ENCODE peak calls at places on chromosomes 1 and 21, in nine cellular contexts. T is endothelial cell; D is stimulated activated CD8-positive, alpha-beta memory T cell treated with anti-CD3 and anti-CD28 coated beads, Interleukin-4, amount 100 ng/mL, for 48 hours; E is body of pancreas; N is A549; S is transverse colon; C is germinal center; I is CMK; P is MCF 10A. G is an unnamed sample.

GRCh38 chr1:78834201-78834741 is 172.3 kb downstream of the ADGRL4 start:
- DNase-seq in T (no peak), D (no peak), E (no peak), N (no peak), S (no peak), C (no peak), I (no peak), P (no peak), G (no peak)

GRCh38 chr1:16155537-16156410 is at the start of gene EPHA2:
- DNase-seq in T (peak; percentile 87), D (no peak), E (peak; percentile 94), N (peak; percentile 79), S (peak; percentile 94), C (no peak), I (no peak), P (peak; percentile 96), G (peak; percentile 40)

GRCh38 chr1:88998716-88999115 is 6.3 kb upstream of the KYAT3 start:
- DNase-seq in T (peak; percentile 38), D (no peak), E (peak; percentile 32), N (peak; percentile 21), S (no peak), C (peak; percentile 50), I (peak; percentile 24), P (peak; percentile 75), G (peak; percentile 81)

GRCh38 chr1:91741301-91741700 is 144.7 kb downstream of the TGFBR3 start:
- DNase-seq in T (no peak), D (no peak), E (no peak), N (no peak), S (no peak), C (no peak), I (no peak), P (no peak), G (no peak)

GRCh38 chr1:200330770-200331428 is 78.9 kb downstream of the ZNF281 start:
- DNase-seq in T (no peak), D (no peak), E (no peak), N (no peak), S (no peak), C (no peak), I (no peak), P (no peak), G (no peak)

GRCh38 chr1:2009297-2010053 is 5.9 kb upstream of the CFAP74 start:
- DNase-seq in T (no peak), D (no peak), E (no peak), N (no peak), S (no peak), C (no peak), I (no peak), P (no peak), G (no peak)

GRCh38 chr21:36615274-36615964 is 83.5 kb upstream of the SIM2 start:
- DNase-seq in T (no peak), D (no peak), E (no peak), N (peak; percentile 6), S (no peak), C (no peak), I (no peak), P (no peak), G (no peak)

GRCh38 chr1:117244306-117244705 is 33.6 kb upstream of the VTCN1 start:
- DNase-seq in T (no peak), D (no peak), E (no peak), N (no peak), S (no peak), C (no peak), I (no peak), P (no peak), G (no peak)

GRCh38 chr1:119713538-119714456 is 2.1 kb downstream of the PHGDH start:
- DNase-seq in T (no peak), D (no peak), E (no peak), N (no peak), S (no peak), C (no peak), I (no peak), P (peak; percentile 18), G (peak; percentile 50)

GRCh38 chr1:41365772-41366427 is 4.7 kb downstream of the FOXO6 start:
- DNase-seq in T (no peak), D (no peak), E (peak; percentile 58), N (no peak), S (no peak), C (no peak), I (no peak), P (no peak), G (peak; percentile 23)

GRCh38 chr1:203275656-203276272 is 29.6 kb upstream of the BTG2 start:
- DNase-seq in T (no peak), D (no peak), E (no peak), N (no peak), S (no peak), C (no peak), I (no peak), P (no peak), G (no peak)

GRCh38 chr1:26602378-26602959 is 72.9 kb downstream of the RPS6KA1 start:
- DNase-seq in T (peak; percentile 55), D (no peak), E (peak; percentile 74), N (peak; percentile 48), S (peak; percentile 22), C (peak; percentile 67), I (peak; percentile 41), P (peak; percentile 77), G (peak; percentile 42)

GRCh38 chr1:4170953-4171352 is 270.9 kb upstream of the C1orf174 start:
- DNase-seq in T (no peak), D (no peak), E (peak; percentile 15), N (no peak), S (no peak), C (no peak), I (no peak), P (no peak), G (no peak)

GRCh38 chr1:247746391-247746935 is 1.5 kb downstream of the OR14A2 start:
- DNase-seq in T (no peak), D (no peak), E (no peak), N (no peak), S (no peak), C (no peak), I (no peak), P (peak; percentile 77), G (no peak)

GRCh38 chr1:41726899-41727748 is 191.6 kb downstream of the HIVEP3 start:
- DNase-seq in T (no peak), D (peak; percentile 58), E (peak; percentile 64), N (no peak), S (peak; percentile 65), C (peak; percentile 79), I (no peak), P (no peak), G (no peak)

GRCh38 chr1:89724369-89725015 is 91.6 kb downstream of the LRRC8C start:
- DNase-seq in T (no peak), D (peak; percentile 74), E (peak; percentile 16), N (no peak), S (peak; percentile 11), C (no peak), I (no peak), P (peak; percentile 62), G (no peak)

GRCh38 chr21:45577806-45578801 is 35.9 kb upstream of the SLC19A1 start:
- DNase-seq in T (no peak), D (no peak), E (peak; percentile 28), N (no peak), S (no peak), C (no peak), I (no peak), P (no peak), G (peak; percentile 62)

GRCh38 chr1:12039141-12039525 is 19.8 kb downstream of the MIIP start:
- DNase-seq in T (no peak), D (no peak), E (no peak), N (no peak), S (no peak), C (no peak), I (no peak), P (no peak), G (no peak)

GRCh38 chr1:165063181-165063955 is 293.1 kb downstream of the LMX1A start:
- DNase-seq in T (no peak), D (no peak), E (no peak), N (no peak), S (no peak), C (no peak), I (no peak), P (no peak), G (no peak)

GRCh38 chr1:240001177-240001740 is 90.4 kb upstream of the FMN2 start:
- DNase-seq in T (no peak), D (no peak), E (no peak), N (no peak), S (no peak), C (no peak), I (no peak), P (peak; percentile 37), G (no peak)

GRCh38 chr1:201399352-201400126 is 415 bp upstream of the LAD1 start:
- DNase-seq in T (no peak), D (no peak), E (peak; percentile 91), N (no peak), S (peak; percentile 72), C (no peak), I (no peak), P (peak; percentile 75), G (peak; percentile 86)

GRCh38 chr1:33349081-33349759 is 28.3 kb upstream of the A3GALT2 start:
- DNase-seq in T (no peak), D (peak; percentile 59), E (no peak), N (peak; percentile 30), S (peak; percentile 57), C (peak; percentile 72), I (no peak), P (no peak), G (peak; percentile 42)

GRCh38 chr1:242185728-242186127 is 186.8 kb upstream of the MAP1LC3C start:
- DNase-seq in T (no peak), D (no peak), E (no peak), N (no peak), S (no peak), C (no peak), I (no peak), P (peak; percentile 34), G (peak; percentile 90)

GRCh38 chr1:198776602-198777029 is 137.8 kb downstream of the PTPRC start:
- DNase-seq in T (peak; percentile 8), D (no peak), E (peak; percentile 74), N (no peak), S (peak; percentile 22), C (no peak), I (peak; percentile 44), P (peak; percentile 91), G (no peak)

GRCh38 chr1:228174482-228175315 is 9.1 kb downstream of the IBA57 start:
- DNase-seq in T (no peak), D (peak; percentile 56), E (no peak), N (peak; percentile 51), S (no peak), C (peak; percentile 47), I (no peak), P (no peak), G (peak; percentile 69)

GRCh38 chr1:214337536-214337935 is 56.6 kb downstream of the SMYD2 start:
- DNase-seq in T (no peak), D (no peak), E (peak; percentile 22), N (no peak), S (no peak), C (no peak), I (no peak), P (no peak), G (no peak)

GRCh38 chr1:71861022-71861421 is 421.3 kb downstream of the NEGR1 start:
- DNase-seq in T (no peak), D (no peak), E (no peak), N (no peak), S (no peak), C (no peak), I (no peak), P (peak; percentile 68), G (no peak)

GRCh38 chr1:85654066-85654782 is 54.0 kb downstream of the ZNHIT6 start:
- DNase-seq in T (no peak), D (no peak), E (no peak), N (no peak), S (no peak), C (no peak), I (no peak), P (peak; percentile 48), G (no peak)

GRCh38 chr1:33718166-33718565 is 145.7 kb upstream of the HMGB4 start:
- DNase-seq in T (no peak), D (no peak), E (no peak), N (no peak), S (no peak), C (no peak), I (no peak), P (no peak), G (no peak)

G was measured in NCI-H146.